ENCODE peak calls at places on chromosomes 7 and 10, in nine cellular contexts. E is mammary epithelial cell; D is activated T-helper 1 cell treated with anti-CD3 and anti-CD28 coated beads, Interleukin-2, amount 50 U/mL, for 16 hours; M is NCI-H1436; L is A673; O is cardiac muscle cell; P is hepatic stellate cell; Y is myocyte; N is AG10803. K is an unnamed sample.

GRCh38 chr7:98097042-98097645 is 9.5 kb upstream of the LMTK2 start:
- DNase-seq in O (no peak), P (no peak), N (no peak), D (no peak), E (peak; percentile 12), Y (no peak), L (no peak), M (no peak), K (no peak)

GRCh38 chr10:115209133-115209532 is 116.0 kb downstream of the ATRNL1 start:
- DNase-seq in Y (no peak), E (no peak), P (no peak), N (no peak), D (no peak), L (no peak), M (no peak), O (no peak), K (no peak)

GRCh38 chr7:75979361-75980125 is 14.9 kb downstream of the TMEM120A start:
- DNase-seq in M (no peak), Y (no peak), N (no peak), E (no peak), L (no peak), D (no peak), O (no peak), P (no peak), K (no peak)

GRCh38 chr7:128835790-128836641 is 5.8 kb downstream of the FLNC start:
- DNase-seq in P (no peak), L (no peak), E (no peak), Y (peak; percentile 96), M (no peak), O (no peak), D (no peak), N (peak; percentile 65), K (no peak)

GRCh38 chr7:103343758-103344452 is 662 bp downstream of the DNAJC2 start:
- DNase-seq in M (no peak), N (peak; percentile 25), P (peak; percentile 33), L (peak; percentile 29), O (peak; percentile 23), D (no peak), E (peak; percentile 37), Y (peak; percentile 46), K (peak; percentile 30)

GRCh38 chr10:1507436-1507835 is 229.9 kb downstream of the ADARB2 start:
- DNase-seq in P (no peak), Y (no peak), N (no peak), L (no peak), E (no peak), O (no peak), M (no peak), D (no peak), K (no peak)

GRCh38 chr7:43454936-43455518 is 127.9 kb upstream of the STK17A start:
- DNase-seq in O (peak; percentile 34), E (peak; percentile 66), P (peak; percentile 35), N (peak; percentile 58), L (peak; percentile 62), D (no peak), Y (peak; percentile 74), M (no peak), K (peak; percentile 44)

GRCh38 chr10:79179404-79180309 is 110.9 kb downstream of the ZMIZ1 start:
- DNase-seq in M (peak; percentile 84), D (no peak), P (no peak), O (no peak), N (no peak), L (peak; percentile 45), E (no peak), Y (no peak), K (no peak)

GRCh38 chr10:56880541-56880940 is 519.5 kb upstream of the ZWINT start:
- DNase-seq in L (no peak), Y (no peak), E (no peak), D (no peak), N (no peak), O (peak; percentile 5), M (no peak), P (no peak), K (no peak)

GRCh38 chr10:121159670-121160069 is 308.5 kb downstream of the WDR11 start:
- DNase-seq in D (no peak), P (no peak), M (no peak), O (no peak), N (no peak), Y (peak; percentile 63), E (peak; percentile 99), L (no peak), K (no peak)

GRCh38 chr10:119680050-119680449 is 28.9 kb downstream of the BAG3 start:
- DNase-seq in O (no peak), N (peak; percentile 82), E (peak; percentile 97), L (peak; percentile 33), M (no peak), P (peak; percentile 83), Y (peak; percentile 47), D (no peak), K (no peak)

GRCh38 chr7:1557771-1558170 is 1.8 kb upstream of the TMEM184A start:
- DNase-seq in M (no peak), E (no peak), O (no peak), L (no peak), P (no peak), D (no peak), N (no peak), Y (no peak), K (no peak)

GRCh38 chr10:13983035-13983434 is 347.7 kb downstream of the FRMD4A start:
- DNase-seq in O (no peak), D (no peak), P (no peak), L (no peak), E (no peak), M (no peak), Y (no peak), N (no peak), K (no peak)

K was measured in AML-193.